ENCODE peak calls at places on chromosome 18, in four cellular contexts. L is neural crest cell, W is foreskin fibroblast, N is tibial artery. A is an unnamed sample.

GRCh38 chr18:59606193-59607175 is 90.7 kb downstream of the CCBE1 start:
- DNase-seq in N (no peak), W (peak), L (no peak), A (peak)

GRCh38 chr18:40685241-40685640 is 1269.8 kb upstream of the PIK3C3 start:
- DNase-seq in L (no peak), W (no peak), N (no peak), A (no peak)

GRCh38 chr18:41713969-41714700 is 240.9 kb upstream of the PIK3C3 start:
- DNase-seq in W (no peak), N (no peak), L (no peak), A (no peak)

GRCh38 chr18:47749195-47749973 is 181.1 kb downstream of the SMAD2 start:
- DNase-seq in L (peak), N (peak), W (peak), A (no peak)

GRCh38 chr18:77517901-77518300 is 268.3 kb downstream of the GALR1 start:
- DNase-seq in N (no peak), L (no peak), W (no peak), A (no peak)

GRCh38 chr18:33577688-33578370 is at the start of gene ASXL3:
- DNase-seq in N (peak), W (no peak), L (peak), A (no peak)

GRCh38 chr18:12060182-12060870 is 33.3 kb upstream of the ANKRD62 start:
- DNase-seq in L (no peak), N (no peak), W (no peak), A (no peak)

GRCh38 chr18:36601316-36601715 is 227.5 kb downstream of the TPGS2 start:
- DNase-seq in L (no peak), N (no peak), W (no peak), A (no peak)

GRCh38 chr18:72869786-72870185 is 2.0 kb upstream of the NETO1 start:
- DNase-seq in N (no peak), W (peak), L (no peak), A (no peak)

GRCh38 chr18:60198063-60198462 is 174.5 kb downstream of the MC4R start:
- DNase-seq in N (no peak), W (peak), L (no peak), A (peak)

GRCh38 chr18:30811580-30811979 is 231.0 kb downstream of the DSC3 start:
- DNase-seq in L (no peak), W (no peak), N (no peak), A (no peak)

GRCh38 chr18:3867768-3868445 is 417.9 kb downstream of the TGIF1 start:
- DNase-seq in W (no peak), N (no peak), L (no peak), A (no peak)

GRCh38 chr18:58838946-58839345 is 25.7 kb upstream of the ZNF532 start:
- DNase-seq in L (no peak), N (no peak), W (no peak), A (no peak)

GRCh38 chr18:74498712-74499629 is 2.8 kb downstream of the CNDP2 start:
- DNase-seq in W (no peak), L (no peak), N (peak), A (no peak)

GRCh38 chr18:3892141-3892540 is 442.2 kb downstream of the TGIF1 start:
- DNase-seq in W (no peak), N (no peak), L (no peak), A (no peak)

GRCh38 chr18:22106536-22107292 is 62.7 kb upstream of the GATA6 start:
- DNase-seq in L (no peak), N (no peak), W (no peak), A (no peak)

GRCh38 chr18:39232937-39233336 is 1667.3 kb upstream of the CELF4 start:
- DNase-seq in N (no peak), W (no peak), L (no peak), A (no peak)

GRCh38 chr18:69845588-69846506 is 101.8 kb downstream of the CD226 start:
- DNase-seq in N (no peak), L (no peak), W (no peak), A (peak)

GRCh38 chr18:74682998-74683311 is 85.3 kb downstream of the ZNF407 start:
- DNase-seq in W (peak), L (no peak), N (no peak), A (no peak)

GRCh38 chr18:79382681-79383387 is 12.9 kb upstream of the NFATC1 start:
- DNase-seq in N (no peak), W (no peak), L (no peak), A (no peak)

GRCh38 chr18:79379931-79380815 is 15.6 kb upstream of the NFATC1 start:
- DNase-seq in N (peak), L (no peak), W (no peak), A (no peak)

GRCh38 chr18:79381811-79382311 is 13.9 kb upstream of the NFATC1 start:
- DNase-seq in L (no peak), W (no peak), N (no peak), A (no peak)

GRCh38 chr18:79379251-79379905 is 16.4 kb upstream of the NFATC1 start:
- DNase-seq in N (no peak), W (no peak), L (no peak), A (no peak)

DNA sequence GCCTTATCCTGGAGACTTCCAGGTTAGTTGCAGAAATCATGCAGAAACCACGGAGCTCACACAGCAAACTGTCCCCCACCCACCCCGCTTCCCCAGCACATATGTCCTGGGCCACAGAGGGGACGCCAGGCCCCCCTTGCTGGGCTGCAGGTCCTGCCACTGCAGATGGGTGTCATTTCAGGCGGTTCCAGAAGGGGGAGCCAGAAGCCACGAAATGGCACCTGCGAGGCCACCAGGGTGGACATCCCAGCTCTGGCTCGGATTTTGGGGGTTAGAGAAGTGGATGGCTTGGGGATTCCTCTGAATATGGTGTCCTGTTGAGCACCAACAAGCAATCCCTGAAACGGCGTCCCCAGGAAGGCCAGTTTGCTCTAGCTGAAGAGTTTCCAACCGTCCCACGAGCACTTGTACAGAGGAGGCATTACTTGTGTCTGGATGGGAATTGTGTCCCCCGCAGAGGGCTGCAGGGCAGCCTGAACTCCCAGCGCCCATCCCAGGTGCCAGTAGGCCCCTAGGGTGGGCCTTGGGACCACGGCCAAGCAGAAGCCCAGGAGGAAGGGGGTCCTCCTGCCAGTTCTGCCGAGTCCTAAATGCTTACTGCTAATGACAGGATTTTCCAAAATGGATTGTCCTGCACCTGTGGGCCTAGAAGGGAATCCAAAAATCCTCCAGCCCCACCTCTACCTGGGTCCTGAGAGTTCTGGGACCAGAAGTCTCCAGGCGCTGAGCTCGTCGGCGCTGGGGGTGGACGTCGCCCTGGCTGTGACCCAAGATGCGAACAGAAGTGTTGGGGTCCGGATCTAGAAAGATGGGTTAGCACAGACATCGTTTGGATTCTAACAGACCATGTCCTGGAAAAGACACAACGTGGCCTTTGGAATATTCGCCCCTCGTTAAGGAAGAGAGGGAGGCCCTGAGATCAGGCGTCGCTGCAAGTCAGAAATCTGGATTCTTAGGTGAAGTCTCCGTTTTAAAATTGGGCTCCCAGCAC is 14.6 kb upstream of the NFATC1 start:
- DNase-seq in L (peak), W (peak), N (peak), A (no peak)
- TF ChIP-seq CTCF in L (peak), W (peak), N (peak), A (peak)

GRCh38 chr18:5295981-5296705 is 617 bp upstream of the ZBTB14 start:
- DNase-seq in N (peak), W (peak), L (peak), A (peak)
- TF ChIP-seq CTCF in N (no peak), W (no peak), L (no peak), A (no peak)

DNA sequence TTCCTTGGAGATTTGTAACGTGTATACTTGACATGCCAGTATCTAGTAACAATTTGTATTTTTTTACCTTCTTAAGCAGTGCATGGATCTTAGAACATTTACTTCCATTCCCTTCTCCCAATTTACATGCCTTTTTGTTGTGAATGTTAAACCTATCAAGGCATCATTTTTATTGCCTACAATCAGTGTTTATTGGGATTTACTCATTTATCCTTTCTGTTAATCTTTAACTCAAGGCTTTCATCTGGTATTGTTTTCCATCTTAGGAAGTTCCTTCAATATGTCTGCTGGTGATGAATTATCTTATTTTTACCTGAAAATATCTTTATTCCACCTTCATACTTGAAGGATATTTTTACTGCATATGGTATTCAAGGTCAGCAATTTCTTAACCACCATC is 88.5 kb upstream of the EMILIN2 start:
- DNase-seq in W (no peak), N (no peak), L (no peak), A (no peak)
- TF ChIP-seq CTCF in W (no peak), N (no peak), L (no peak), A (no peak)

GRCh38 chr18:156514-157230 is 1.7 kb upstream of the USP14 start:
- DNase-seq in W (no peak), L (no peak), N (no peak), A (no peak)

GRCh38 chr18:159037-159652 is 788 bp downstream of the USP14 start:
- DNase-seq in W (no peak), N (no peak), L (no peak), A (no peak)

GRCh38 chr18:159933-160332 is 1.6 kb downstream of the USP14 start:
- DNase-seq in L (no peak), N (no peak), W (no peak), A (no peak)

GRCh38 chr18:160831-161570 is 2.6 kb downstream of the USP14 start:
- DNase-seq in W (no peak), N (no peak), L (no peak), A (no peak)

GRCh38 chr18:158128-159036 is at the start of gene USP14:
- DNase-seq in N (peak), L (peak), W (peak), A (peak)
- TF ChIP-seq CTCF in N (no peak), L (no peak), W (no peak), A (no peak)

GRCh38 chr18:49055787-49056186 is 105.0 kb upstream of the SMAD7 start:
- DNase-seq in L (no peak), W (peak), N (peak), A (no peak)

GRCh38 chr18:49061239-49061905 is 110.6 kb upstream of the SMAD7 start:
- DNase-seq in L (no peak), W (no peak), N (no peak), A (no peak)

GRCh38 chr18:49062832-49063226 is 112.1 kb upstream of the SMAD7 start:
- DNase-seq in N (no peak), W (no peak), L (no peak), A (no peak)

GRCh38 chr18:49061906-49062831 is 111.4 kb upstream of the SMAD7 start:
- DNase-seq in N (no peak), L (no peak), W (no peak), A (no peak)

DNA sequence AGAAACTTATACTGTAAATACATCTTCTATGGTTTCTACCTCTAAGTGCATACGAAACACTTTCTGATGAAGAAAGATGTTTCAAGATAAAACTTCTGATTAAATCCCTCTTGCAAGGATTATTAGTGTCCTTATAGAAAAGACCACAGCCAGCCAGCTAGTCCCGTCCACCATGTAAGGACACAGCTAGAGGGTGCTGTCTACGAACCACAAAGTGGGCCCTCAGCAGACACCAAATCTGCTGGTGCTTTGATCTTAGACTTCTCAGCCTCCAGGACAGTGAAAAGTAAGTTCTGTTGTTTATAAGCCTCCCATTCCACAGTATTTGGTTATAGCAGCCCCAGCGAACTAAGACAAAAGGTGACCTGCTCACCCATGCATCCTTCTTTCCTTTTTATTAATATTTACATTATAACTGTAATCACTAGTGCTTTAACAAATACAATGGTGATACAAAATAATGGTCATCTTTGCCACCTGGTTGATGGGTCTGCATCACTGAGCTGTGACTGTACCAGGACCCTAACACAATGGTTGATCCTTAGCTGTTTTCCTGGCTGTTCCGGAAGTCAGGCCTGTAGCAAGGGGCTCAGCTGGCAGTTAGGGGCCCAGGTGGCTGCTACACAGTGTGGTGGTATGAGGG is 108.4 kb upstream of the SMAD7 start:
- DNase-seq in L (no peak), N (no peak), W (no peak), A (no peak)
- TF ChIP-seq CTCF in L (no peak), N (no peak), W (peak), A (peak)

GRCh38 chr18:13407484-13407883 is 188.9 kb downstream of the LDLRAD4 start:
- DNase-seq in W (no peak), L (no peak), N (no peak), A (no peak)

GRCh38 chr18:13412901-13413300 is 194.3 kb downstream of the LDLRAD4 start:
- DNase-seq in W (no peak), L (no peak), N (no peak), A (no peak)

GRCh38 chr18:13412017-13412416 is 193.5 kb downstream of the LDLRAD4 start:
- DNase-seq in N (no peak), L (no peak), W (no peak), A (no peak)

GRCh38 chr18:13409997-13410396 is 191.4 kb downstream of the LDLRAD4 start:
- DNase-seq in L (no peak), W (no peak), N (no peak), A (no peak)

GRCh38 chr18:13410471-13410870 is 191.9 kb downstream of the LDLRAD4 start:
- DNase-seq in L (no peak), W (no peak), N (no peak), A (no peak)
- TF ChIP-seq CTCF in L (no peak), W (no peak), N (no peak), A (no peak)

GRCh38 chr18:55908790-55909408 is 320.9 kb upstream of the TCF4 start:
- DNase-seq in L (no peak), W (no peak), N (no peak), A (no peak)
- TF ChIP-seq CTCF in L (no peak), W (no peak), N (no peak), A (peak)

DNA sequence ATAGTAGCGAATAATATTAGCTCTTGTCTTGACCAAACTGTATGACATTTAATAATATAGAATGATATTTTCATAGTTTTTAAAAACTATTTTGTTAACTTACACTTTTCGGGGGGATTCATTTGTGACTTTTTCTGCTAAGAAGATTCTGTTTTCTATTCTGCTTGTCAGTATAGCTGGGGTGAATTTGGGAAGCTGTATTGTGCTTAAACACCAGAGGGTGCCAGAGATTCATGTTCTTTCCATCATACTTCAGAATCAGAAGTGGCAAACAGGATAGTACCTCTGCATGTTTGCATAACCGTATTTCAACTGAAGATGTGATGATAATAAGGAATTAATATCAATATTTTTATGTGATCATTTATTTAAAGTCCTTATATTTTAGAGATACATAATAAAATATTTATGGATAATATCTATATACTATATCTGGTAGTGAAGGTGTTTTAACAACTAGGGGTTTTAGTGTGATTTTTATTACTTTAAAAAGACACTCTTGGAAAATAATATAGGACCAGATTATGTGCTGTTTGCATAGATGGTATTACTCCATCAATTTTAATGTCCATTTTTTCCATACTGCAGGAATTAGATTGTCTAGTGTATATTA is 81.0 kb downstream of the TAF4B start:
- DNase-seq in W (peak), L (peak), N (no peak), A (peak)
- TF ChIP-seq CTCF in W (peak), L (peak), N (peak), A (peak)

GRCh38 chr18:76495435-76496199 is 575 bp upstream of the ZNF516 start:
- DNase-seq in N (peak), W (peak), L (peak), A (no peak)
- TF ChIP-seq CTCF in N (no peak), W (no peak), L (no peak), A (no peak)

DNA sequence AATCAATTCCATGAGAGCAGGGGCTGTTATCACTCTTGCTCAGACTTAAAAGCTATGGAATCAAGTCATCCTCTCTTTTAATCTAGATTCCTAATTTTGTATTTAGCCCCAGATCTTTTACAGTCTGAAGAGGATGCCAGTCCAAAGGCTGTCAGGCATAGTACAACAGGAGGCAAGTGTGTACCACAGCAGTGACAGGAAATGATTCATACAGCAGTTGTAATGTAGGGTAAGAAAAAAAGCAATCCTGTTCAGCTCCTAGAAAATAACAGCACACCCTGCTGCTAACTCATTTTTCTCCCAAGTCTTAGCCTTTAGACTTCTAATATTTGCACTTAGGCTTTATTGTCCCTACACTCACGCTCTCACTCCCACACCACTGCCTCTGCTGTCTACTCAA is 127.8 kb upstream of the SYT4 start:
- DNase-seq in N (no peak), W (no peak), L (no peak), A (no peak)
- TF ChIP-seq CTCF in N (no peak), W (no peak), L (no peak), A (no peak)